ENCODE peak calls at places on chromosomes 4 and X, in six cellular contexts. D is pancreas, S is tibial nerve, E is transverse colon, N is OCI-LY7, Q is psoas muscle. T is an unnamed sample. For H3K4me1, the result is how much of the 10 kb centered on the place peaks cover.

GRCh38 chr4:113222006-113222405 is 172.6 kb downstream of the ANK2 start:
- DNase-seq in Q (no peak), N (no peak), S (no peak), D (no peak), E (no peak), T (no peak)

GRCh38 chr4:6250235-6250983 is 19.2 kb upstream of the WFS1 start:
- DNase-seq in D (no peak), E (no peak), N (peak), Q (no peak), S (peak), T (no peak)

GRCh38 chr4:110830461-110830860 is 207.6 kb upstream of the PITX2 start:
- DNase-seq in N (no peak), E (no peak), D (no peak), Q (no peak), S (no peak), T (no peak)

GRCh38 chrX:149161438-149162088 is 343.5 kb downstream of the IDS start:
- DNase-seq in E (no peak), S (no peak), N (no peak), Q (no peak), D (no peak), T (no peak)

GRCh38 chrX:110853610-110854009 is 58.0 kb upstream of the CHRDL1 start:
- DNase-seq in E (no peak), S (peak), D (peak), Q (peak), N (no peak), T (no peak)

GRCh38 chr4:33625762-33626161 is 2618.6 kb downstream of the ARAP2 start:
- DNase-seq in Q (no peak), N (no peak), S (no peak), E (no peak), D (no peak), T (no peak)

GRCh38 chrX:124023838-124024238 is 62.3 kb downstream of the STAG2 start:
- DNase-seq in E (no peak), D (no peak), Q (no peak), S (no peak), N (no peak), T (no peak)

GRCh38 chr4:38663021-38663800 is 788 bp upstream of the KLF3 start:
- DNase-seq in S (no peak), E (no peak), N (peak), Q (no peak), D (no peak), T (no peak)

GRCh38 chrX:1210844-1211243 is 1.6 kb downstream of the CRLF2 start:
- DNase-seq in Q (no peak), E (no peak), S (no peak), D (no peak), N (no peak), T (no peak)
- H3K27ac ChIP-seq in Q (no peak), E (no peak), S (no peak), D (no peak), N (no peak), T (no peak)

DNA sequence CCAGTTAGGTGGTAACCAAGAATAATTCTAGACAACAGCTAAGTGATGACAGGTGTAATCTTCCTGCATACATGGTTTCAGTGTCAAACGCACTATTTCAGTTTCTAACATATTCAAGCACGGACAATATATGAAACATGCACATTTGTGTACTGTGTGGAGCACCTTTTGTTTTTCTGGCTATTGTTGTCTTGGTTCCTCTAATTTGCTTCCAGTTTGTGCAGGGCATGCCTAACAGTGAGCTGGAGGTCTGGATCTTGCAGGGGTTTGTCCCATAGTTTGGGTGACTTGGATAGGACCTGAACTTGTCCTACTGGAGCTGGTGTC is 70.5 kb upstream of the TBC1D9 start:
- DNase-seq in D (no peak), S (no peak), N (no peak), Q (no peak), E (no peak), T (no peak)
- H3K4me3 ChIP-seq in D (no peak), S (no peak), N (no peak), Q (no peak), E (no peak), T (no peak)

GRCh38 chr4:156778093-156778492 is 193.5 kb downstream of the PDGFC start:
- DNase-seq in E (no peak), S (no peak), N (no peak), D (no peak), Q (no peak), T (no peak)
- H3K4me1 ChIP-seq in E (under half), S (under half), N (under half), D (under half), Q (under half), T (under half)

GRCh38 chr4:153789741-153790651 is 1.1 kb upstream of the SFRP2 start:
- DNase-seq in N (no peak), Q (no peak), S (peak), D (no peak), E (no peak), T (no peak)

GRCh38 chr4:153785830-153786721 is 2.8 kb downstream of the SFRP2 start:
- DNase-seq in D (no peak), N (peak), E (no peak), S (no peak), Q (no peak), T (no peak)

GRCh38 chr4:153788419-153789276 is at the start of gene SFRP2:
- DNase-seq in Q (peak), E (no peak), S (no peak), N (no peak), D (peak), T (peak)

GRCh38 chr4:153787156-153787555 is 1.7 kb downstream of the SFRP2 start:
- DNase-seq in D (no peak), S (no peak), N (no peak), E (no peak), Q (no peak), T (no peak)

DNA sequence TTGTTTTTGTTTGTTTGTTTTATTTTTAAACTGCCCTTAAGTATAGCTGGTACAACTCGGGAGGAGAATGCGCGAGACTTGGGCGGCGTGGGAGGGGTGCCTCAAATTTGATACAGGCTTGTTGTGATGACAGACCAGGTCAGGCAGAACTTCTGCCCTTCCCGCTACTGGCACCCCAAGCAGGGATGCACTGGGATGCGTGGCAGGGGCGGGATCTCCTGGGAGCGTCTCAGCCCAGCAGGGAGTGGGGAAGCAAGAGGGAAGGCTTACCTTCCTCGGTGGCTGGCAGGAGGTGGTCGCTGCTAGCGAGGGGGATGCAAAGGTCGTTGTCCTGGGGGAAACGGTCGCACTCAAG is 842 bp downstream of the SFRP2 start:
- DNase-seq in D (no peak), S (no peak), E (no peak), Q (no peak), N (no peak), T (no peak)
- H3K27ac ChIP-seq in D (no peak), S (peak), E (no peak), Q (no peak), N (no peak), T (no peak)

DNA sequence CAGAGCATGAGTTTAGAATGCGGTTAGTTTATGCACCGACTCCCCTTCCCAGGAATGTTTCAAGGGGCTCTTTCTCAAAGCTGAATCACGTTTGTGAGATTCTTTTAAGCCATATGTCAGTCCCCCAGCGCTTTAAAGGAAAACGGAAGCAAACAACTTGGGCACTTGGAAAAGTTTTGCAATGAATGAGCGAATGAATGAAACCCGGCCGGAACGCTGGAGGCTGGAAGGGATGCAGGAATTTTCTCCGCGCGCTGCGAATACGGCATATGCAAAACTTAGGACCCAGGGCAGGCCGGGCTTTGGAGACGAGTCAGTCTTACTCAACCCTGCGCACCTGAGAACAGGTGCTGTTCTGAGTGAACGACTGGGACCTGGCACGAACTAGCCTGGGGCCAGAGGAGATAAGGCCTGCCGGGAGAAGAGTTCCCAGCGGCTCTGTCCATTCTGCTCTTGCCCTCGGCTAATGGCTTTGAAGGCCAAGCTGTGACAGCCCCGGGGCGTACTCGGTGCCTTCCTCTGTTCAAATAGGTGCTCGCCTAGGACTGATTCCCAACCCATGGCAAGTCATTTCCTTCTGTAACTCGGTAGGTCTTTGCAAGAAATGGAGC is 763 bp upstream of the NRK start:
- DNase-seq in E (peak), Q (no peak), S (no peak), N (no peak), D (no peak), T (peak)
- H3K4me3 ChIP-seq in E (no peak), Q (peak), S (peak), N (no peak), D (peak), T (peak)

GRCh38 chr4:159169903-159170302 is 67.0 kb downstream of the RAPGEF2 start:
- DNase-seq in N (peak), S (no peak), D (no peak), Q (no peak), E (no peak), T (no peak)
- H3K4me1 ChIP-seq in N (under half), S (half or more), D (under half), Q (under half), E (under half), T (under half)